ENCODE peak calls at places on chromosomes 3 and 15, in eight cellular contexts. R is coronary artery; I is left ventricle myocardium inferior; C is NCI-H1092; Z is activated CD4-positive, CD25-positive, alpha-beta regulatory T cell treated with anti-CD3 and anti-CD28 coated beads, Interleukin-2, amount 50 U/mL, for 72 hours; U is HTR-8/SVneo; O is PC-9; B is globus pallidus. Y is an unnamed sample.

GRCh38 chr15:76341366-76342045 is 4.9 kb downstream of the ISL2 start:
- DNase-seq in R (no peak), I (no peak), C (peak; percentile 46), Z (no peak), U (no peak), O (no peak), B (no peak), Y (no peak)

GRCh38 chr3:4421121-4421520 is 45.9 kb downstream of the SUMF1 start:
- DNase-seq in R (no peak), I (no peak), C (no peak), Z (no peak), U (peak; percentile 22), O (peak; percentile 57), B (no peak), Y (no peak)

GRCh38 chr3:174498638-174499037 is 360.5 kb upstream of the NAALADL2 start:
- DNase-seq in R (no peak), I (no peak), C (no peak), Z (no peak), U (no peak), O (no peak), B (no peak), Y (no peak)

GRCh38 chr3:123158330-123158729 is 43.4 kb upstream of the SEC22A start:
- DNase-seq in R (no peak), I (no peak), C (no peak), Z (no peak), U (no peak), O (no peak), B (no peak), Y (no peak)

GRCh38 chr15:48602358-48603122 is 43.0 kb downstream of the FBN1 start:
- DNase-seq in R (no peak), I (no peak), C (no peak), Z (no peak), U (peak; percentile 23), O (no peak), B (peak; percentile 22), Y (no peak)

GRCh38 chr15:67741313-67741712 is 84.0 kb upstream of the SKOR1 start:
- DNase-seq in R (no peak), I (no peak), C (no peak), Z (no peak), U (no peak), O (no peak), B (no peak), Y (no peak)

GRCh38 chr3:61589856-61590255 is 28.5 kb downstream of the PTPRG start:
- DNase-seq in R (no peak), I (no peak), C (no peak), Z (no peak), U (peak; percentile 13), O (no peak), B (no peak), Y (no peak)

GRCh38 chr3:73399666-73400253 is 225.0 kb downstream of the PDZRN3 start:
- DNase-seq in R (no peak), I (no peak), C (no peak), Z (no peak), U (no peak), O (no peak), B (no peak), Y (no peak)

GRCh38 chr15:89642106-89642505 is 13.2 kb downstream of the KIF7 start:
- DNase-seq in R (peak; percentile 69), I (no peak), C (no peak), Z (no peak), U (no peak), O (no peak), B (no peak), Y (no peak)

GRCh38 chr3:156187146-156187769 is 66.9 kb downstream of the KCNAB1 start:
- DNase-seq in R (no peak), I (no peak), C (no peak), Z (no peak), U (no peak), O (no peak), B (no peak), Y (no peak)

GRCh38 chr3:191148131-191148530 is 50.9 kb upstream of the OSTN start:
- DNase-seq in R (no peak), I (no peak), C (no peak), Z (no peak), U (no peak), O (no peak), B (no peak), Y (no peak)

GRCh38 chr15:47663106-47663505 is 54.2 kb upstream of the SEMA6D start:
- DNase-seq in R (no peak), I (no peak), C (no peak), Z (no peak), U (no peak), O (no peak), B (no peak), Y (no peak)

GRCh38 chr15:51658664-51659063 is 22.6 kb upstream of the SCG3 start:
- DNase-seq in R (no peak), I (no peak), C (no peak), Z (no peak), U (no peak), O (no peak), B (no peak), Y (no peak)

GRCh38 chr3:94167796-94168195 is 104.9 kb downstream of the NSUN3 start:
- DNase-seq in R (no peak), I (no peak), C (no peak), Z (no peak), U (no peak), O (no peak), B (no peak), Y (no peak)

GRCh38 chr3:18098960-18099587 is 326.1 kb downstream of the SATB1 start:
- DNase-seq in R (no peak), I (no peak), C (no peak), Z (no peak), U (peak; percentile 61), O (peak; percentile 88), B (no peak), Y (no peak)

GRCh38 chr15:88651293-88651692 is 12.5 kb downstream of the ISG20 start:
- DNase-seq in R (no peak), I (no peak), C (no peak), Z (no peak), U (no peak), O (no peak), B (no peak), Y (no peak)

GRCh38 chr3:126126811-126127431 is 43.0 kb upstream of the SLC41A3 start:
- DNase-seq in R (peak; percentile 59), I (peak; percentile 10), C (no peak), Z (peak; percentile 14), U (no peak), O (no peak), B (no peak), Y (no peak)

GRCh38 chr3:185729335-185729715 is 95.5 kb downstream of the IGF2BP2 start:
- DNase-seq in R (no peak), I (no peak), C (no peak), Z (no peak), U (peak; percentile 45), O (peak; percentile 87), B (no peak), Y (no peak)

GRCh38 chr3:108448593-108448992 is 61.8 kb downstream of the MYH15 start:
- DNase-seq in R (no peak), I (no peak), C (no peak), Z (no peak), U (no peak), O (no peak), B (no peak), Y (no peak)

GRCh38 chr3:169931747-169932520 is 20.6 kb downstream of the SAMD7 start:
- DNase-seq in R (no peak), I (no peak), C (no peak), Z (no peak), U (no peak), O (no peak), B (no peak), Y (no peak)

GRCh38 chr3:122824465-122825379 is 29.9 kb downstream of the SLC49A4 start:
- DNase-seq in R (no peak), I (no peak), C (no peak), Z (no peak), U (no peak), O (peak; percentile 48), B (no peak), Y (no peak)

GRCh38 chr3:143769663-143770062 is 78.6 kb downstream of the SLC9A9 start:
- DNase-seq in R (no peak), I (no peak), C (no peak), Z (no peak), U (no peak), O (no peak), B (no peak), Y (no peak)

GRCh38 chr15:74132681-74133070 is 2.3 kb downstream of the ISLR2 start:
- DNase-seq in R (no peak), I (no peak), C (no peak), Z (no peak), U (no peak), O (no peak), B (no peak), Y (no peak)

GRCh38 chr3:55857635-55858034 is 370.5 kb upstream of the WNT5A start:
- DNase-seq in R (no peak), I (no peak), C (no peak), Z (no peak), U (no peak), O (no peak), B (no peak), Y (no peak)

GRCh38 chr3:139975592-139976360 is 40.8 kb downstream of the CLSTN2 start:
- DNase-seq in R (no peak), I (peak; percentile 22), C (no peak), Z (no peak), U (no peak), O (no peak), B (no peak), Y (no peak)

GRCh38 chr3:7461202-7461825 is 600.4 kb downstream of the GRM7 start:
- DNase-seq in R (no peak), I (no peak), C (no peak), Z (no peak), U (no peak), O (no peak), B (no peak), Y (no peak)

GRCh38 chr3:171347017-171347979 is 112.9 kb downstream of the TNIK start:
- DNase-seq in R (no peak), I (no peak), C (no peak), Z (no peak), U (no peak), O (peak; percentile 78), B (no peak), Y (no peak)

GRCh38 chr3:187744169-187745151 is 808 bp downstream of the BCL6 start:
- DNase-seq in R (no peak), I (peak; percentile 48), C (no peak), Z (peak; percentile 71), U (no peak), O (no peak), B (peak; percentile 73), Y (peak; percentile 80)

GRCh38 chr3:119362010-119362409 is 67.8 kb downstream of the ARHGAP31 start:
- DNase-seq in R (no peak), I (no peak), C (no peak), Z (no peak), U (no peak), O (no peak), B (no peak), Y (no peak)

GRCh38 chr3:6679510-6679909 is 181.4 kb upstream of the GRM7 start:
- DNase-seq in R (no peak), I (no peak), C (no peak), Z (no peak), U (no peak), O (no peak), B (no peak), Y (no peak)

GRCh38 chr15:68335251-68335650 is 57.7 kb downstream of the FEM1B start:
- DNase-seq in R (peak; percentile 90), I (peak; percentile 52), C (peak; percentile 55), Z (no peak), U (peak; percentile 38), O (no peak), B (peak; percentile 56), Y (no peak)

GRCh38 chr3:5510300-5510699 is 322.8 kb downstream of the EDEM1 start:
- DNase-seq in R (no peak), I (no peak), C (no peak), Z (no peak), U (no peak), O (no peak), B (no peak), Y (no peak)

GRCh38 chr3:179081885-179082284 is 10.3 kb upstream of the ZMAT3 start:
- DNase-seq in R (no peak), I (no peak), C (no peak), Z (no peak), U (no peak), O (no peak), B (no peak), Y (no peak)